ENCODE peak calls at places on chromosomes 5 and 9, in ten cellular contexts. B is HEK293T; Y is heart left ventricle; S is endothelial cell; K is cardiac fibroblast; Q is H54; X is RWPE1; L is anterior cingulate cortex; M is stimulated activated CD4-positive, alpha-beta T cell treated with anti-CD3 and anti-CD28 coated beads, Interleukin-1b, Interleukin-23, amount 100 ng/mL, for 24 hours; H is hepatic stellate cell. P is an unnamed sample.

GRCh38 chr5:168282120-168282519 is 9.3 kb upstream of the WWC1 start:
- DNase-seq in B (no peak), Y (no peak), S (no peak), K (peak), Q (no peak), X (no peak), L (no peak), M (no peak), H (no peak), P (peak)

GRCh38 chr9:37144762-37145161 is 24.4 kb downstream of the ZCCHC7 start:
- DNase-seq in B (no peak), Y (no peak), S (peak), K (peak), Q (no peak), X (no peak), L (no peak), M (no peak), H (no peak), P (peak)

GRCh38 chr5:25033658-25034057 is 388.9 kb upstream of the CDH10 start:
- DNase-seq in B (no peak), Y (no peak), S (no peak), K (no peak), Q (no peak), X (no peak), L (no peak), M (no peak), H (no peak), P (no peak)

GRCh38 chr5:150358261-150359095 is 981 bp downstream of the TCOF1 start:
- DNase-seq in B (no peak), Y (no peak), S (no peak), K (no peak), Q (no peak), X (no peak), L (no peak), M (no peak), H (no peak), P (peak)

GRCh38 chr5:141245250-141245717 is at the start of gene PCDHB15:
- DNase-seq in B (peak), Y (no peak), S (peak), K (peak), Q (no peak), X (no peak), L (no peak), M (no peak), H (no peak), P (no peak)

GRCh38 chr9:76521244-76521673 is 62.3 kb downstream of the GCNT1 start:
- DNase-seq in B (no peak), Y (no peak), S (no peak), K (no peak), Q (no peak), X (peak), L (no peak), M (no peak), H (no peak), P (no peak)

GRCh38 chr5:6311568-6312501 is 66.5 kb downstream of the MED10 start:
- DNase-seq in B (no peak), Y (peak), S (no peak), K (no peak), Q (no peak), X (no peak), L (no peak), M (no peak), H (no peak), P (no peak)

GRCh38 chr9:122180633-122181032 is 20.9 kb downstream of the MORN5 start:
- DNase-seq in B (no peak), Y (no peak), S (no peak), K (peak), Q (peak), X (peak), L (no peak), M (no peak), H (peak), P (peak)

GRCh38 chr5:112250551-112250950 is 168.5 kb downstream of the EPB41L4A start:
- DNase-seq in B (no peak), Y (no peak), S (no peak), K (no peak), Q (no peak), X (no peak), L (no peak), M (no peak), H (no peak), P (no peak)

GRCh38 chr9:18126776-18127175 is 347.2 kb upstream of the ADAMTSL1 start:
- DNase-seq in B (no peak), Y (no peak), S (no peak), K (no peak), Q (no peak), X (no peak), L (no peak), M (no peak), H (no peak), P (no peak)

GRCh38 chr9:89439571-89439970 is 58.3 kb downstream of the SEMA4D start:
- DNase-seq in B (no peak), Y (no peak), S (no peak), K (no peak), Q (no peak), X (no peak), L (no peak), M (no peak), H (no peak), P (no peak)

GRCh38 chr9:121786998-121787422 is 135.6 kb downstream of the DAB2IP start:
- DNase-seq in B (no peak), Y (no peak), S (no peak), K (no peak), Q (no peak), X (no peak), L (no peak), M (no peak), H (no peak), P (no peak)

GRCh38 chr5:146778795-146779579 is 99.6 kb downstream of the PPP2R2B start:
- DNase-seq in B (no peak), Y (no peak), S (no peak), K (no peak), Q (no peak), X (no peak), L (no peak), M (no peak), H (no peak), P (no peak)

GRCh38 chr5:173764321-173765029 is 123.7 kb upstream of the CPEB4 start:
- DNase-seq in B (peak), Y (peak), S (no peak), K (peak), Q (peak), X (peak), L (no peak), M (no peak), H (peak), P (peak)

GRCh38 chr5:64158827-64159226 is 6.8 kb upstream of the RNF180 start:
- DNase-seq in B (no peak), Y (no peak), S (no peak), K (no peak), Q (no peak), X (no peak), L (no peak), M (no peak), H (no peak), P (no peak)

GRCh38 chr5:59007460-59008063 is 424.7 kb downstream of the RAB3C start:
- DNase-seq in B (no peak), Y (no peak), S (no peak), K (peak), Q (no peak), X (peak), L (no peak), M (no peak), H (peak), P (peak)

GRCh38 chr5:5523066-5523505 is 100.6 kb downstream of the ICE1 start:
- DNase-seq in B (no peak), Y (no peak), S (no peak), K (peak), Q (no peak), X (no peak), L (no peak), M (no peak), H (no peak), P (peak)

GRCh38 chr5:159765034-159765433 is 151.2 kb upstream of the ADRA1B start:
- DNase-seq in B (no peak), Y (no peak), S (no peak), K (no peak), Q (no peak), X (no peak), L (no peak), M (no peak), H (no peak), P (no peak)

GRCh38 chr5:127894461-127894860 is 189.1 kb upstream of the SLC12A2 start:
- DNase-seq in B (no peak), Y (no peak), S (no peak), K (no peak), Q (no peak), X (no peak), L (no peak), M (no peak), H (no peak), P (no peak)

GRCh38 chr5:164487939-164488338 is 982.5 kb downstream of the MAT2B start:
- DNase-seq in B (no peak), Y (no peak), S (no peak), K (no peak), Q (no peak), X (no peak), L (no peak), M (no peak), H (no peak), P (no peak)

GRCh38 chr5:3195991-3196390 is 399.6 kb upstream of the IRX1 start:
- DNase-seq in B (no peak), Y (no peak), S (no peak), K (no peak), Q (no peak), X (no peak), L (no peak), M (no peak), H (no peak), P (no peak)

GRCh38 chr5:141040093-141040762 is 10.9 kb upstream of the PCDHB1 start:
- DNase-seq in B (peak), Y (peak), S (peak), K (peak), Q (peak), X (peak), L (peak), M (no peak), H (no peak), P (no peak)

GRCh38 chr5:78824826-78825225 is 160.3 kb downstream of the ARSB start:
- DNase-seq in B (no peak), Y (no peak), S (no peak), K (no peak), Q (no peak), X (no peak), L (no peak), M (no peak), H (no peak), P (peak)

GRCh38 chr9:137459601-137460362 is 648 bp upstream of the NSMF start:
- DNase-seq in B (no peak), Y (peak), S (no peak), K (no peak), Q (no peak), X (no peak), L (no peak), M (no peak), H (no peak), P (no peak)

GRCh38 chr9:88378317-88378716 is 9.9 kb upstream of the SPIN1 start:
- DNase-seq in B (no peak), Y (no peak), S (no peak), K (peak), Q (no peak), X (no peak), L (no peak), M (no peak), H (no peak), P (peak)

GRCh38 chr5:16742938-16743337 is 126.1 kb upstream of the RETREG1 start:
- DNase-seq in B (no peak), Y (no peak), S (no peak), K (peak), Q (no peak), X (no peak), L (no peak), M (no peak), H (no peak), P (peak)

GRCh38 chr5:149345892-149346222 is 558 bp downstream of the GRPEL2 start:
- DNase-seq in B (peak), Y (no peak), S (no peak), K (peak), Q (no peak), X (peak), L (no peak), M (no peak), H (peak), P (peak)

GRCh38 chr5:54187694-54188093 is 122.7 kb downstream of the ARL15 start:
- DNase-seq in B (no peak), Y (no peak), S (no peak), K (no peak), Q (no peak), X (no peak), L (no peak), M (no peak), H (no peak), P (no peak)

GRCh38 chr5:54212331-54212730 is 98.0 kb downstream of the ARL15 start:
- DNase-seq in B (no peak), Y (no peak), S (no peak), K (no peak), Q (no peak), X (no peak), L (no peak), M (no peak), H (no peak), P (no peak)

GRCh38 chr5:1801954-1802295 is 718 bp downstream of the NDUFS6 start:
- DNase-seq in B (peak), Y (no peak), S (no peak), K (peak), Q (no peak), X (peak), L (no peak), M (no peak), H (no peak), P (no peak)

GRCh38 chr5:33306758-33307157 is 134.0 kb upstream of the TARS1 start:
- DNase-seq in B (no peak), Y (no peak), S (no peak), K (peak), Q (no peak), X (no peak), L (no peak), M (no peak), H (no peak), P (peak)

GRCh38 chr5:32840606-32841005 is 129.5 kb downstream of the NPR3 start:
- DNase-seq in B (no peak), Y (no peak), S (no peak), K (peak), Q (no peak), X (no peak), L (no peak), M (no peak), H (no peak), P (no peak)

GRCh38 chr9:20884985-20885593 is 146.4 kb downstream of the HACD4 start:
- DNase-seq in B (peak), Y (peak), S (peak), K (peak), Q (peak), X (peak), L (no peak), M (peak), H (peak), P (peak)

GRCh38 chr5:2511131-2511530 is 240.3 kb downstream of the IRX2 start:
- DNase-seq in B (no peak), Y (no peak), S (no peak), K (no peak), Q (no peak), X (no peak), L (no peak), M (no peak), H (no peak), P (no peak)

GRCh38 chr5:61897251-61897650 is 408.8 kb upstream of the KIF2A start:
- DNase-seq in B (no peak), Y (no peak), S (no peak), K (no peak), Q (no peak), X (no peak), L (no peak), M (no peak), H (no peak), P (no peak)

GRCh38 chr5:14767942-14768837 is 103.4 kb downstream of the ANKH start:
- DNase-seq in B (no peak), Y (no peak), S (no peak), K (no peak), Q (no peak), X (no peak), L (no peak), M (no peak), H (no peak), P (no peak)

GRCh38 chr9:134341306-134341705 is 15.1 kb downstream of the RXRA start:
- DNase-seq in B (no peak), Y (peak), S (no peak), K (no peak), Q (no peak), X (no peak), L (no peak), M (no peak), H (no peak), P (no peak)

P was measured in astrocyte of the spinal cord.